ENCODE peak calls at places on chromosome 3, in four cellular contexts. G is K562, J is HepG2, O is GM12878. E is an unnamed sample.

GRCh38 chr3:165895919-165896318 is 58.7 kb upstream of the BCHE start:
- DNase-seq in O (no peak), G (peak), J (peak), E (no peak)

GRCh38 chr3:140828585-140828984 is 113.1 kb upstream of the SLC25A36 start:
- DNase-seq in G (no peak), O (no peak), J (no peak), E (no peak)

GRCh38 chr3:42539871-42540714 is 37.6 kb downstream of the VIPR1 start:
- DNase-seq in O (no peak), J (peak), G (peak), E (peak)

GRCh38 chr3:112126501-112126900 is 6.5 kb downstream of the GCSAM start:
- DNase-seq in J (no peak), G (no peak), O (no peak), E (no peak)

GRCh38 chr3:133992951-133993595 is 36.7 kb downstream of the SLCO2A1 start:
- DNase-seq in J (no peak), O (no peak), G (no peak), E (no peak)

GRCh38 chr3:63809607-63810006 is 9.5 kb upstream of the C3orf49 start:
- DNase-seq in J (peak), G (no peak), O (no peak), E (no peak)

GRCh38 chr3:111723293-111723963 is 128.3 kb upstream of the ZBED2 start:
- DNase-seq in O (no peak), J (no peak), G (no peak), E (no peak)

GRCh38 chr3:152385761-152386160 is 117.0 kb downstream of the MBNL1 start:
- DNase-seq in G (no peak), O (no peak), J (peak), E (peak)

GRCh38 chr3:53891500-53892334 is at the start of gene SELENOK:
- DNase-seq in O (peak), J (peak), G (peak), E (peak)

GRCh38 chr3:86793786-86794185 is 197.2 kb downstream of the VGLL3 start:
- DNase-seq in O (no peak), J (peak), G (no peak), E (no peak)

GRCh38 chr3:102224171-102224570 is 210.6 kb upstream of the ZPLD1 start:
- DNase-seq in J (peak), G (no peak), O (no peak), E (peak)

GRCh38 chr3:116059421-116060096 is 385.7 kb downstream of the LSAMP start:
- DNase-seq in G (peak), J (peak), O (no peak), E (peak)

GRCh38 chr3:23623841-23624240 is 181.9 kb upstream of the UBE2E1 start:
- DNase-seq in J (no peak), G (no peak), O (no peak), E (no peak)

GRCh38 chr3:43759297-43759782 is 68.6 kb downstream of the ABHD5 start:
- DNase-seq in G (no peak), O (no peak), J (peak), E (peak)

GRCh38 chr3:5123937-5124336 is 1.8 kb downstream of the ARL8B start:
- DNase-seq in O (no peak), G (no peak), J (no peak), E (no peak)

GRCh38 chr3:5122741-5123706 is 932 bp downstream of the ARL8B start:
- DNase-seq in O (no peak), G (no peak), J (peak), E (peak)

GRCh38 chr3:5128861-5129260 is 6.8 kb downstream of the ARL8B start:
- DNase-seq in G (no peak), O (no peak), J (no peak), E (no peak)

GRCh38 chr3:5122030-5122740 is at the start of gene ARL8B:
- DNase-seq in G (peak), J (peak), O (no peak), E (peak)

GRCh38 chr3:5126586-5126985 is 4.5 kb downstream of the ARL8B start:
- DNase-seq in G (no peak), J (no peak), O (no peak), E (no peak)
- TF ChIP-seq POLR2AphosphoS2 in G (no peak), J (no peak), O (no peak), E (no peak)

GRCh38 chr3:197940745-197941384 is 9.1 kb upstream of the RPL35A start:
- DNase-seq in O (no peak), G (no peak), J (no peak), E (no peak)

DNA sequence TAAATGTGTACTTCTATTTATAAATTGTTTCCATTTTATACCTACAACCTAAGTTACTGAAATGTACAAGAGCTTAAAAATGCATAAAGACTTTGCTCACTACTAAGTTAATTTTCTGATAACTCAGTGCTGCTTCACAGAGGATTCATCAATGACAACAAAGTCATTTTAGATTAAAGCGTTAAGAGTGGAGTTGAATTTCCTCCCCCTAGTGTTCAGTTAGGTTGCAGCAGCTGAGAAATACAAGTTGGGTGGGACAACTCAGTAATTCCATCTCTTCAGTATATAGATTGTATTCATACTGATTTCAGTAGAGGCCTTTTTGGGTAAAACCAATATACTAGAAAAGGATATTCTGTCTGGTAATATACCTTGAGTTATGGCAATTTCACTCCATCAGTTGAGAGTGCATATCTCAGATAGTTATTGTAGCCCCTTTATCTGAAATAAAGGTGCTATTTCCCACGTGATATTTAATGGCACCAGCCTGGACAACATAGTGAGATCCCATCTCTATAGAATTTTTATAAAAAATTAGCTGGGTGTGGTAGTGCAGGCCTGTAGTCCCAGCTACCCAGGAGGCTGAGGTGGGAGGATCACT is 6.9 kb upstream of the RPL35A start:
- DNase-seq in J (no peak), G (peak), O (no peak), E (no peak)
- TF ChIP-seq POLR2AphosphoS2 in J (no peak), G (no peak), O (no peak), E (no peak)

GRCh38 chr3:40386213-40386612 is 771 bp upstream of the ENTPD3 start:
- DNase-seq in G (no peak), J (no peak), O (no peak), E (no peak)

GRCh38 chr3:40381904-40382616 is 4.9 kb upstream of the ENTPD3 start:
- DNase-seq in O (no peak), J (no peak), G (no peak), E (no peak)

GRCh38 chr3:40387001-40387894 is at the start of gene ENTPD3:
- DNase-seq in G (peak), O (no peak), J (no peak), E (no peak)

GRCh38 chr3:40379674-40380306 is 7.2 kb upstream of the ENTPD3 start:
- DNase-seq in J (no peak), G (no peak), O (no peak), E (no peak)

GRCh38 chr3:40382617-40382979 is 4.4 kb upstream of the ENTPD3 start:
- DNase-seq in O (no peak), J (peak), G (peak), E (no peak)
- TF ChIP-seq POLR2AphosphoS2 in O (no peak), J (no peak), G (no peak), E (no peak)

GRCh38 chr3:25045291-25045690 is 382.8 kb upstream of the RARB start:
- DNase-seq in O (no peak), J (no peak), G (no peak), E (no peak)
- TF ChIP-seq POLR2AphosphoS2 in O (no peak), J (no peak), G (no peak), E (no peak)

DNA sequence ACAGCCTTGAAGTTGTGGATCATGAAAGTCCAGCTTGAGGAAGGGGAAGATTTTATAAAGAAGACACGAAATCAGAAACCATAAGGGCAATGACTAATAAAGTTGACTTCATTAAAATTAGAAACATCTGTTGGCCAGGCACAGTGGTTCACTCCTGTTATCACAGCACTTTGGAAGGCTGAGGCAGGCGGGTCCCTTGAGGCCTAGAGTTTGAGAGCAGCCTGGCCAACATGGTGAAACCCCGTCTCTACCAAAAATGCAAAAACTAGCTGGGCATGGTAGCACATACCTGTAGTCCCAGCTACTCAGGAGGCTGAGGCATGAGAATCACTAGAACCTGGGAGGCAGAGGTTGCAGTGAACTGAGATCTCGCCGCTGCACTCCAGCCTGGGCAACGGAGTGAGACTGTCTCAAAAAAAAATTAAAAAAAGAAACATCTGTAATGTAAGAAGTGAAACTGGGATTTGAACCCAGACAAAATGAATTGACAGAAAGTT is 7.9 kb upstream of the UBXN7 start:
- DNase-seq in G (no peak), J (no peak), O (peak), E (no peak)
- TF ChIP-seq POLR2AphosphoS2 in G (no peak), J (no peak), O (no peak), E (no peak)

DNA sequence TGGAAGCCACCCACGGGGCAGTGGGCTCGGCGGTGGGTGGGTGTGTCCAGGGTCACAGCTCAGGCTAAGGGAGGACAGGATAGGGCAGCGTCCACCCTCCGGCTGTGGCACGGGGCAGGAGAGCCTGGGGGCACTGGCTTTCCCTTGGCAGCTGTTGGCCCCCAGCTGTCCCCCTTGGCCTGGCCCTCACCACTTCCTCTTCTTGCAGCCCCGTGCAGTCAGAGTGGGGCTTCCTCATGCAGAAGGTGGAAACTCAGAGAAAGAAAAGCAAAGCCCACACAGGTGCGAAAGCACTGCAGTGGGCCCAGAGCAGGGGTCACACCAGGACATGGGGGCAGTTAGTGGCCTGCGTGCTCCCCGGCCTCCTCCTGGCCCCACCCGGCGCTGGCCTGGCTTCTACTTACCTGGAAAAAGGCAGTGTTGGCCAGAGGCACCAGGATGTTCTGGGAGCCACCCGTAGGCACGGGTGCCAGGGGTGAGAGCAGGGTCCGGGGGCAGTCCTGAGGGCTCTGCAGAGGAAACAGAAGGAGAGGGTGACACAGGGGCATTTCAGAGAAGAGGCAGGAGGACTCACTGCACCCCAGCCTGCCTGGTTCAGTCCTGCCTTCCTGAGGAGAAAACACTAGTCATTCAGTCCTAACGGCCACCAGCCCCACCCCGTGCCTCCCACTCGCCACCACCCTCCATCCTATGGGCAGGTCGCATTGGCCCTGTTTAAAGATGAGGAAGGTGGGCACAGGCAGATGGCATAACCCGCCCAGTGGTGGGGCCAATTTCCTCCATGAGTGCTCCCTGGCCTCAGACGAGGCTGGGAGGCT is 28.3 kb downstream of the PLXND1 start:
- DNase-seq in G (no peak), J (no peak), O (no peak), E (no peak)
- TF ChIP-seq POLR2AphosphoS2 in G (no peak), J (no peak), O (no peak), E (no peak)

GRCh38 chr3:150371741-150372254 is 36.3 kb upstream of the TSC22D2 start:
- DNase-seq in G (peak), O (no peak), J (peak), E (peak)
- TF ChIP-seq POLR2AphosphoS2 in G (no peak), O (no peak), J (no peak), E (no peak)

GRCh38 chr3:1955750-1956149 is 142.9 kb upstream of the CNTN4 start:
- DNase-seq in O (no peak), G (no peak), J (no peak), E (no peak)

GRCh38 chr3:1960506-1960905 is 138.2 kb upstream of the CNTN4 start:
- DNase-seq in J (no peak), G (no peak), O (no peak), E (no peak)

GRCh38 chr3:1955170-1955569 is 143.5 kb upstream of the CNTN4 start:
- DNase-seq in J (no peak), O (no peak), G (no peak), E (no peak)

GRCh38 chr3:1953519-1953918 is 145.1 kb upstream of the CNTN4 start:
- DNase-seq in O (no peak), G (no peak), J (no peak), E (no peak)

DNA sequence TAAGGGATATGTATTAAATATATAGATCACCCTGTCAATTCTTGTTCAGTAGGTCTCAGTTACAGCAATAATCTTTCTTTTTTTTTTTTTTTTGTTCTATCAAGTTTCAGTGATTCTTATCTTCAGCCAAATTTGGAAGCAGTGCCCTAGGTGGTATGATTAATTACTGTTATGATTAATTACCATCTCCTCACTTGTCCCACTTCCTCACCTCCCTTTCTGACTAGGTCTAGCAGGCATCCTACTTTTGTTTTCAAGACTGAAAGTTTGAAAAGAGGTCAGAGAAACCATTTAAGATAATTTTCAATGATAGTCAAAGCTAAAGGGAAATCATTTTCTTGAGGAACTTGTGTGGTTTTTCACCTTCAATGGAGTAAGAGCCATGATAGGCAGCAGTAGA is 144.0 kb upstream of the CNTN4 start:
- DNase-seq in G (no peak), O (no peak), J (no peak), E (no peak)
- TF ChIP-seq POLR2AphosphoS2 in G (no peak), O (no peak), J (no peak), E (no peak)

GRCh38 chr3:32500225-32500624 is 2.4 kb downstream of the CMTM6 start:
- DNase-seq in G (no peak), J (no peak), O (no peak), E (no peak)

GRCh38 chr3:32502089-32502943 is at the start of gene CMTM6:
- DNase-seq in J (peak), G (peak), O (no peak), E (peak)

GRCh38 chr3:32502944-32503286 is 263 bp upstream of the CMTM6 start:
- DNase-seq in O (no peak), G (no peak), J (no peak), E (no peak)

GRCh38 chr3:32501785-32502088 is 915 bp downstream of the CMTM6 start:
- DNase-seq in J (no peak), O (no peak), G (no peak), E (no peak)

GRCh38 chr3:32500880-32501784 is 1.5 kb downstream of the CMTM6 start:
- DNase-seq in J (no peak), G (peak), O (no peak), E (no peak)
- TF ChIP-seq POLR2AphosphoS2 in J (no peak), G (no peak), O (no peak), E (no peak)

E was measured in A549.